ENCODE peak calls at places on chromosome 14, in five cellular contexts. One of them, this sample, is unnamed.

GRCh38 chr14:54003064-54003463 is 46.4 kb upstream of the BMP4 start:
- DNase-seq in HFF-Myc: peak
- DNase-seq in substantia nigra: no peak
- DNase-seq in ovary: no peak
- DNase-seq in cardiac fibroblast: no peak
- DNase-seq in this sample: no peak

GRCh38 chr14:51424569-51425251 is 184.7 kb downstream of the TMX1 start:
- DNase-seq in cardiac fibroblast: peak
- DNase-seq in substantia nigra: no peak
- DNase-seq in HFF-Myc: no peak
- DNase-seq in ovary: no peak
- DNase-seq in this sample: no peak

GRCh38 chr14:77612011-77612620 is 4.3 kb downstream of the SPTLC2 start:
- DNase-seq in cardiac fibroblast: peak
- DNase-seq in substantia nigra: no peak
- DNase-seq in ovary: no peak
- DNase-seq in HFF-Myc: no peak
- DNase-seq in this sample: peak

GRCh38 chr14:88599761-88600439 is 37.1 kb downstream of the ZC3H14 start:
- DNase-seq in cardiac fibroblast: no peak
- DNase-seq in ovary: no peak
- DNase-seq in substantia nigra: no peak
- DNase-seq in HFF-Myc: no peak
- DNase-seq in this sample: no peak

GRCh38 chr14:92531151-92531873 is 17.7 kb downstream of the RIN3 start:
- DNase-seq in ovary: no peak
- DNase-seq in cardiac fibroblast: no peak
- DNase-seq in HFF-Myc: no peak
- DNase-seq in substantia nigra: no peak
- DNase-seq in this sample: no peak

GRCh38 chr14:71243697-71244096 is 336.4 kb downstream of the PCNX1 start:
- DNase-seq in ovary: no peak
- DNase-seq in cardiac fibroblast: peak
- DNase-seq in HFF-Myc: no peak
- DNase-seq in substantia nigra: no peak
- DNase-seq in this sample: no peak

GRCh38 chr14:74302160-74302628 is 540 bp downstream of the ABCD4 start:
- DNase-seq in ovary: no peak
- DNase-seq in cardiac fibroblast: peak
- DNase-seq in HFF-Myc: no peak
- DNase-seq in substantia nigra: no peak
- DNase-seq in this sample: peak

GRCh38 chr14:71231521-71232393 is 324.5 kb downstream of the PCNX1 start:
- DNase-seq in substantia nigra: no peak
- DNase-seq in ovary: no peak
- DNase-seq in cardiac fibroblast: no peak
- DNase-seq in HFF-Myc: no peak
- DNase-seq in this sample: no peak

GRCh38 chr14:75459099-75459741 is 31.4 kb downstream of the JDP2 start:
- DNase-seq in cardiac fibroblast: no peak
- DNase-seq in substantia nigra: peak
- DNase-seq in ovary: no peak
- DNase-seq in HFF-Myc: no peak
- DNase-seq in this sample: peak

GRCh38 chr14:98227000-98227726 is 1044.8 kb downstream of the BCL11B start:
- DNase-seq in ovary: no peak
- DNase-seq in HFF-Myc: no peak
- DNase-seq in cardiac fibroblast: no peak
- DNase-seq in substantia nigra: no peak
- DNase-seq in this sample: no peak

GRCh38 chr14:104494483-104494882 is 85.1 kb upstream of the C14orf180 start:
- DNase-seq in substantia nigra: no peak
- DNase-seq in HFF-Myc: no peak
- DNase-seq in cardiac fibroblast: no peak
- DNase-seq in ovary: no peak
- DNase-seq in this sample: no peak

GRCh38 chr14:102280376-102280962 is 24.5 kb downstream of the MOK start:
- DNase-seq in substantia nigra: no peak
- DNase-seq in HFF-Myc: peak
- DNase-seq in ovary: no peak
- DNase-seq in cardiac fibroblast: peak
- DNase-seq in this sample: no peak

GRCh38 chr14:22400590-22401259 is 188.3 kb downstream of the DAD1 start:
- DNase-seq in HFF-Myc: no peak
- DNase-seq in cardiac fibroblast: peak
- DNase-seq in ovary: no peak
- DNase-seq in substantia nigra: no peak
- DNase-seq in this sample: no peak

GRCh38 chr14:61322799-61323290 is 1.5 kb downstream of the PRKCH start:
- DNase-seq in cardiac fibroblast: peak
- DNase-seq in HFF-Myc: no peak
- DNase-seq in substantia nigra: no peak
- DNase-seq in ovary: no peak
- DNase-seq in this sample: no peak

GRCh38 chr14:74661726-74662450 is 49.9 kb upstream of the LTBP2 start:
- DNase-seq in substantia nigra: no peak
- DNase-seq in HFF-Myc: no peak
- DNase-seq in ovary: no peak
- DNase-seq in cardiac fibroblast: no peak
- DNase-seq in this sample: no peak

GRCh38 chr14:104870368-104871144 is 5.5 kb downstream of the CEP170B start:
- DNase-seq in HFF-Myc: no peak
- DNase-seq in cardiac fibroblast: no peak
- DNase-seq in substantia nigra: no peak
- DNase-seq in ovary: no peak
- DNase-seq in this sample: no peak